ENCODE peak calls at places on chromosomes 3 and 15, in six cellular contexts. X is astrocyte of the spinal cord, B is neuronal stem cell, N is GM12865, W is GM10248, F is IMR-90. K is an unnamed sample.

GRCh38 chr15:70357453-70357852 is 259.7 kb upstream of the TLE3 start:
- DNase-seq in W (no peak), F (no peak), X (no peak), B (no peak), N (no peak), K (no peak)

GRCh38 chr3:181326637-181327223 is 337.2 kb upstream of the DNAJC19 start:
- DNase-seq in N (peak), B (peak), W (peak), X (peak), F (no peak), K (peak)

GRCh38 chr15:101652783-101653430 is 726 bp upstream of the TM2D3 start:
- DNase-seq in W (no peak), N (no peak), B (no peak), F (no peak), X (no peak), K (no peak)

GRCh38 chr3:194407423-194407822 is 8.4 kb upstream of the GP5 start:
- DNase-seq in X (peak), B (no peak), F (peak), N (no peak), W (no peak), K (no peak)

GRCh38 chr15:55230051-55230670 is 33.4 kb upstream of the RSL24D1 start:
- DNase-seq in F (peak), X (peak), B (no peak), W (no peak), N (no peak), K (no peak)

GRCh38 chr3:138594150-138594934 is at the start of gene CEP70:
- DNase-seq in B (peak), F (peak), X (peak), W (peak), N (peak), K (no peak)

GRCh38 chr15:78718842-78719241 is 77.8 kb upstream of the CHRNB4 start:
- DNase-seq in X (no peak), W (no peak), B (no peak), F (no peak), N (no peak), K (no peak)

GRCh38 chr15:65079580-65079979 is 3.0 kb downstream of the KBTBD13 start:
- DNase-seq in W (no peak), N (no peak), F (no peak), X (no peak), B (no peak), K (no peak)

GRCh38 chr3:12222765-12223485 is 64.2 kb upstream of the TIMP4 start:
- DNase-seq in N (no peak), W (no peak), X (peak), B (no peak), F (peak), K (peak)

GRCh38 chr3:52495096-52495495 is at the start of gene STAB1:
- DNase-seq in W (no peak), B (no peak), F (no peak), N (no peak), X (no peak), K (no peak)

K was measured in OCI-M1.